ENCODE peak calls at places on chromosome 3, in ten cellular contexts. One of them, this sample, is unnamed.

GRCh38 chr3:140898340-140899180 is 43.1 kb upstream of the SLC25A36 start:
- DNase-seq in GM04503: peak
- DNase-seq in LHCN-M2: peak
- DNase-seq in RWPE1: peak
- DNase-seq in posterior cingulate gyrus: no peak
- DNase-seq in SW480: peak
- DNase-seq in amygdala: no peak
- DNase-seq in AG20443: peak
- DNase-seq in NAMALWA: peak
- DNase-seq in left ventricle myocardium superior: no peak
- DNase-seq in this sample: peak

GRCh38 chr3:194984624-194985023 is 286.3 kb downstream of the XXYLT1 start:
- DNase-seq in amygdala: no peak
- DNase-seq in SW480: no peak
- DNase-seq in AG20443: no peak
- DNase-seq in GM04503: no peak
- DNase-seq in LHCN-M2: no peak
- DNase-seq in RWPE1: no peak
- DNase-seq in NAMALWA: no peak
- DNase-seq in posterior cingulate gyrus: no peak
- DNase-seq in left ventricle myocardium superior: no peak
- DNase-seq in this sample: no peak

GRCh38 chr3:149641011-149641728 is 16.7 kb downstream of the WWTR1 start:
- DNase-seq in LHCN-M2: no peak
- DNase-seq in AG20443: no peak
- DNase-seq in left ventricle myocardium superior: no peak
- DNase-seq in amygdala: no peak
- DNase-seq in SW480: no peak
- DNase-seq in RWPE1: no peak
- DNase-seq in NAMALWA: no peak
- DNase-seq in posterior cingulate gyrus: no peak
- DNase-seq in GM04503: no peak
- DNase-seq in this sample: no peak

GRCh38 chr3:149895339-149895738 is 75.4 kb downstream of the PFN2 start:
- DNase-seq in amygdala: no peak
- DNase-seq in LHCN-M2: no peak
- DNase-seq in SW480: no peak
- DNase-seq in posterior cingulate gyrus: no peak
- DNase-seq in NAMALWA: no peak
- DNase-seq in AG20443: no peak
- DNase-seq in GM04503: no peak
- DNase-seq in RWPE1: no peak
- DNase-seq in left ventricle myocardium superior: no peak
- DNase-seq in this sample: no peak

GRCh38 chr3:147410126-147410517 is 957 bp downstream of the ZIC1 start:
- DNase-seq in LHCN-M2: peak
- DNase-seq in AG20443: peak
- DNase-seq in SW480: no peak
- DNase-seq in left ventricle myocardium superior: no peak
- DNase-seq in RWPE1: no peak
- DNase-seq in amygdala: no peak
- DNase-seq in posterior cingulate gyrus: no peak
- DNase-seq in NAMALWA: no peak
- DNase-seq in GM04503: no peak
- DNase-seq in this sample: no peak

GRCh38 chr3:42376397-42376798 is 34.0 kb downstream of the LYZL4 start:
- DNase-seq in amygdala: no peak
- DNase-seq in RWPE1: peak
- DNase-seq in SW480: peak
- DNase-seq in NAMALWA: no peak
- DNase-seq in posterior cingulate gyrus: peak
- DNase-seq in LHCN-M2: peak
- DNase-seq in AG20443: peak
- DNase-seq in GM04503: peak
- DNase-seq in left ventricle myocardium superior: peak
- DNase-seq in this sample: peak

GRCh38 chr3:40494698-40495097 is 11.1 kb upstream of the ZNF620 start:
- DNase-seq in posterior cingulate gyrus: no peak
- DNase-seq in RWPE1: no peak
- DNase-seq in NAMALWA: no peak
- DNase-seq in amygdala: no peak
- DNase-seq in LHCN-M2: no peak
- DNase-seq in left ventricle myocardium superior: no peak
- DNase-seq in SW480: no peak
- DNase-seq in AG20443: peak
- DNase-seq in GM04503: no peak
- DNase-seq in this sample: no peak

GRCh38 chr3:117547956-117548550 is 838.5 kb downstream of the TUSC7 start:
- DNase-seq in AG20443: peak
- DNase-seq in LHCN-M2: peak
- DNase-seq in NAMALWA: no peak
- DNase-seq in posterior cingulate gyrus: no peak
- DNase-seq in amygdala: no peak
- DNase-seq in left ventricle myocardium superior: no peak
- DNase-seq in RWPE1: peak
- DNase-seq in SW480: no peak
- DNase-seq in GM04503: peak
- DNase-seq in this sample: peak

GRCh38 chr3:160635213-160635612 is 41.7 kb upstream of the ARL14 start:
- DNase-seq in AG20443: no peak
- DNase-seq in RWPE1: no peak
- DNase-seq in LHCN-M2: no peak
- DNase-seq in posterior cingulate gyrus: no peak
- DNase-seq in amygdala: no peak
- DNase-seq in NAMALWA: no peak
- DNase-seq in SW480: no peak
- DNase-seq in left ventricle myocardium superior: no peak
- DNase-seq in GM04503: no peak
- DNase-seq in this sample: no peak

GRCh38 chr3:80232760-80233159 is 465.0 kb upstream of the ROBO1 start:
- DNase-seq in RWPE1: peak
- DNase-seq in LHCN-M2: peak
- DNase-seq in amygdala: no peak
- DNase-seq in posterior cingulate gyrus: no peak
- DNase-seq in GM04503: no peak
- DNase-seq in SW480: no peak
- DNase-seq in AG20443: no peak
- DNase-seq in left ventricle myocardium superior: no peak
- DNase-seq in NAMALWA: no peak
- DNase-seq in this sample: peak

This sample was measured in ACHN.